ENCODE peak calls at places on chromosomes 3 and 15, in ten cellular contexts. One of them, this sample, is unnamed.

GRCh38 chr15:52379395-52380111 is 83.9 kb upstream of the MYO5C start:
- DNase-seq in NCI-H1417: no peak
- DNase-seq in GM13976: peak; percentile 66
- DNase-seq in fibroblast of mammary gland: no peak
- DNase-seq in uterus: no peak
- DNase-seq in retina: no peak
- DNase-seq in T47D: no peak
- DNase-seq in AG10803: no peak
- DNase-seq in fibroblast of the conjunctiva: no peak
- DNase-seq in pulmonary artery endothelial cell: no peak
- DNase-seq in this sample: no peak

GRCh38 chr3:71211083-71211482 is 372.4 kb downstream of the FOXP1 start:
- DNase-seq in NCI-H1417: no peak
- DNase-seq in GM13976: no peak
- DNase-seq in fibroblast of mammary gland: peak; percentile 22
- DNase-seq in uterus: peak; percentile 29
- DNase-seq in retina: no peak
- DNase-seq in T47D: no peak
- DNase-seq in AG10803: no peak
- DNase-seq in fibroblast of the conjunctiva: no peak
- DNase-seq in pulmonary artery endothelial cell: no peak
- DNase-seq in this sample: no peak

GRCh38 chr3:5022966-5023776 is 43.9 kb downstream of the BHLHE40 start:
- DNase-seq in NCI-H1417: no peak
- DNase-seq in GM13976: no peak
- DNase-seq in fibroblast of mammary gland: peak; percentile 99
- DNase-seq in uterus: peak; percentile 77
- DNase-seq in retina: no peak
- DNase-seq in T47D: no peak
- DNase-seq in AG10803: peak; percentile 98
- DNase-seq in fibroblast of the conjunctiva: peak; percentile 59
- DNase-seq in pulmonary artery endothelial cell: peak; percentile 94
- DNase-seq in this sample: peak; percentile 100

GRCh38 chr3:74106882-74107281 is 482.1 kb upstream of the PDZRN3 start:
- DNase-seq in NCI-H1417: no peak
- DNase-seq in GM13976: no peak
- DNase-seq in fibroblast of mammary gland: no peak
- DNase-seq in uterus: no peak
- DNase-seq in retina: no peak
- DNase-seq in T47D: no peak
- DNase-seq in AG10803: no peak
- DNase-seq in fibroblast of the conjunctiva: peak; percentile 2
- DNase-seq in pulmonary artery endothelial cell: no peak
- DNase-seq in this sample: no peak

GRCh38 chr3:5304789-5305680 is 117.5 kb downstream of the EDEM1 start:
- DNase-seq in NCI-H1417: peak; percentile 12
- DNase-seq in GM13976: peak; percentile 39
- DNase-seq in fibroblast of mammary gland: peak; percentile 56
- DNase-seq in uterus: no peak
- DNase-seq in retina: peak; percentile 69
- DNase-seq in T47D: peak; percentile 43
- DNase-seq in AG10803: peak; percentile 62
- DNase-seq in fibroblast of the conjunctiva: peak; percentile 6
- DNase-seq in pulmonary artery endothelial cell: no peak
- DNase-seq in this sample: no peak

GRCh38 chr15:101712078-101712477 is 12.2 kb downstream of the TARS3 start:
- DNase-seq in NCI-H1417: no peak
- DNase-seq in GM13976: no peak
- DNase-seq in fibroblast of mammary gland: no peak
- DNase-seq in uterus: no peak
- DNase-seq in retina: no peak
- DNase-seq in T47D: no peak
- DNase-seq in AG10803: no peak
- DNase-seq in fibroblast of the conjunctiva: no peak
- DNase-seq in pulmonary artery endothelial cell: no peak
- DNase-seq in this sample: no peak

GRCh38 chr3:127545711-127546457 is 44.6 kb downstream of the TPRA1 start:
- DNase-seq in NCI-H1417: no peak
- DNase-seq in GM13976: no peak
- DNase-seq in fibroblast of mammary gland: no peak
- DNase-seq in uterus: no peak
- DNase-seq in retina: no peak
- DNase-seq in T47D: no peak
- DNase-seq in AG10803: no peak
- DNase-seq in fibroblast of the conjunctiva: no peak
- DNase-seq in pulmonary artery endothelial cell: no peak
- DNase-seq in this sample: no peak

GRCh38 chr3:59235221-59236012 is 185.6 kb upstream of the CFAP20DC start:
- DNase-seq in NCI-H1417: no peak
- DNase-seq in GM13976: peak; percentile 49
- DNase-seq in fibroblast of mammary gland: no peak
- DNase-seq in uterus: no peak
- DNase-seq in retina: no peak
- DNase-seq in T47D: no peak
- DNase-seq in AG10803: no peak
- DNase-seq in fibroblast of the conjunctiva: no peak
- DNase-seq in pulmonary artery endothelial cell: no peak
- DNase-seq in this sample: no peak

GRCh38 chr3:39809181-39809994 is at the start of gene MYRIP:
- DNase-seq in NCI-H1417: peak; percentile 84
- DNase-seq in GM13976: peak; percentile 63
- DNase-seq in fibroblast of mammary gland: no peak
- DNase-seq in uterus: peak; percentile 26
- DNase-seq in retina: no peak
- DNase-seq in T47D: peak; percentile 96
- DNase-seq in AG10803: peak; percentile 1
- DNase-seq in fibroblast of the conjunctiva: no peak
- DNase-seq in pulmonary artery endothelial cell: peak; percentile 22
- DNase-seq in this sample: no peak

GRCh38 chr3:89046661-89047060 is 60.8 kb upstream of the EPHA3 start:
- DNase-seq in NCI-H1417: no peak
- DNase-seq in GM13976: no peak
- DNase-seq in fibroblast of mammary gland: no peak
- DNase-seq in uterus: no peak
- DNase-seq in retina: no peak
- DNase-seq in T47D: no peak
- DNase-seq in AG10803: no peak
- DNase-seq in fibroblast of the conjunctiva: no peak
- DNase-seq in pulmonary artery endothelial cell: no peak
- DNase-seq in this sample: no peak

GRCh38 chr3:9404680-9405079 is 7.3 kb downstream of the SETD5 start:
- DNase-seq in NCI-H1417: peak; percentile 66
- DNase-seq in GM13976: no peak
- DNase-seq in fibroblast of mammary gland: no peak
- DNase-seq in uterus: no peak
- DNase-seq in retina: peak; percentile 42
- DNase-seq in T47D: no peak
- DNase-seq in AG10803: no peak
- DNase-seq in fibroblast of the conjunctiva: no peak
- DNase-seq in pulmonary artery endothelial cell: no peak
- DNase-seq in this sample: no peak

GRCh38 chr3:159994182-159994581 is 5.5 kb downstream of the IL12A start:
- DNase-seq in NCI-H1417: no peak
- DNase-seq in GM13976: no peak
- DNase-seq in fibroblast of mammary gland: no peak
- DNase-seq in uterus: no peak
- DNase-seq in retina: no peak
- DNase-seq in T47D: no peak
- DNase-seq in AG10803: no peak
- DNase-seq in fibroblast of the conjunctiva: no peak
- DNase-seq in pulmonary artery endothelial cell: no peak
- DNase-seq in this sample: peak; percentile 4

GRCh38 chr3:4340077-4340410 is 36.9 kb downstream of the SETMAR start:
- DNase-seq in NCI-H1417: no peak
- DNase-seq in GM13976: no peak
- DNase-seq in fibroblast of mammary gland: no peak
- DNase-seq in uterus: no peak
- DNase-seq in retina: no peak
- DNase-seq in T47D: no peak
- DNase-seq in AG10803: no peak
- DNase-seq in fibroblast of the conjunctiva: no peak
- DNase-seq in pulmonary artery endothelial cell: no peak
- DNase-seq in this sample: no peak

GRCh38 chr15:70071799-70072198 is 25.9 kb downstream of the TLE3 start:
- DNase-seq in NCI-H1417: no peak
- DNase-seq in GM13976: no peak
- DNase-seq in fibroblast of mammary gland: no peak
- DNase-seq in uterus: no peak
- DNase-seq in retina: peak; percentile 77
- DNase-seq in T47D: no peak
- DNase-seq in AG10803: no peak
- DNase-seq in fibroblast of the conjunctiva: no peak
- DNase-seq in pulmonary artery endothelial cell: no peak
- DNase-seq in this sample: no peak

GRCh38 chr3:169764164-169764452 is 752 bp downstream of the TERC start:
- DNase-seq in NCI-H1417: no peak
- DNase-seq in GM13976: peak; percentile 75
- DNase-seq in fibroblast of mammary gland: peak; percentile 60
- DNase-seq in uterus: no peak
- DNase-seq in retina: no peak
- DNase-seq in T47D: no peak
- DNase-seq in AG10803: peak; percentile 52
- DNase-seq in fibroblast of the conjunctiva: peak; percentile 31
- DNase-seq in pulmonary artery endothelial cell: no peak
- DNase-seq in this sample: peak; percentile 52

GRCh38 chr3:128726691-128727031 is 678 bp downstream of the RAB7A start:
- DNase-seq in NCI-H1417: no peak
- DNase-seq in GM13976: no peak
- DNase-seq in fibroblast of mammary gland: peak; percentile 87
- DNase-seq in uterus: peak; percentile 52
- DNase-seq in retina: peak; percentile 65
- DNase-seq in T47D: peak; percentile 51
- DNase-seq in AG10803: peak; percentile 63
- DNase-seq in fibroblast of the conjunctiva: peak; percentile 28
- DNase-seq in pulmonary artery endothelial cell: peak; percentile 13
- DNase-seq in this sample: peak; percentile 63

GRCh38 chr15:20355256-20355868 is 186.2 kb downstream of the GOLGA6L6 start:
- DNase-seq in NCI-H1417: no peak
- DNase-seq in GM13976: peak; percentile 59
- DNase-seq in fibroblast of mammary gland: no peak
- DNase-seq in uterus: peak; percentile 11
- DNase-seq in retina: no peak
- DNase-seq in T47D: no peak
- DNase-seq in AG10803: no peak
- DNase-seq in fibroblast of the conjunctiva: no peak
- DNase-seq in pulmonary artery endothelial cell: no peak
- DNase-seq in this sample: no peak

GRCh38 chr15:43517354-43518072 is at the start of gene MAP1A:
- DNase-seq in NCI-H1417: peak; percentile 28
- DNase-seq in GM13976: peak; percentile 28
- DNase-seq in fibroblast of mammary gland: peak; percentile 54
- DNase-seq in uterus: peak; percentile 68
- DNase-seq in retina: peak; percentile 86
- DNase-seq in T47D: no peak
- DNase-seq in AG10803: peak; percentile 72
- DNase-seq in fibroblast of the conjunctiva: peak; percentile 43
- DNase-seq in pulmonary artery endothelial cell: no peak
- DNase-seq in this sample: peak; percentile 53

GRCh38 chr15:57432141-57432701 is 55.9 kb downstream of the CGNL1 start:
- DNase-seq in NCI-H1417: peak; percentile 30
- DNase-seq in GM13976: no peak
- DNase-seq in fibroblast of mammary gland: no peak
- DNase-seq in uterus: no peak
- DNase-seq in retina: peak; percentile 70
- DNase-seq in T47D: no peak
- DNase-seq in AG10803: peak; percentile 78
- DNase-seq in fibroblast of the conjunctiva: no peak
- DNase-seq in pulmonary artery endothelial cell: peak; percentile 44
- DNase-seq in this sample: peak; percentile 70

GRCh38 chr15:99993262-99993661 is 260.0 kb upstream of the LYSMD4 start:
- DNase-seq in NCI-H1417: no peak
- DNase-seq in GM13976: no peak
- DNase-seq in fibroblast of mammary gland: no peak
- DNase-seq in uterus: peak; percentile 5
- DNase-seq in retina: no peak
- DNase-seq in T47D: no peak
- DNase-seq in AG10803: no peak
- DNase-seq in fibroblast of the conjunctiva: no peak
- DNase-seq in pulmonary artery endothelial cell: no peak
- DNase-seq in this sample: no peak

GRCh38 chr3:187935623-187936156 is 190.4 kb upstream of the BCL6 start:
- DNase-seq in NCI-H1417: no peak
- DNase-seq in GM13976: peak; percentile 75
- DNase-seq in fibroblast of mammary gland: no peak
- DNase-seq in uterus: no peak
- DNase-seq in retina: peak; percentile 16
- DNase-seq in T47D: no peak
- DNase-seq in AG10803: no peak
- DNase-seq in fibroblast of the conjunctiva: no peak
- DNase-seq in pulmonary artery endothelial cell: no peak
- DNase-seq in this sample: no peak

GRCh38 chr15:78654272-78654671 is 13.3 kb upstream of the CHRNB4 start:
- DNase-seq in NCI-H1417: no peak
- DNase-seq in GM13976: no peak
- DNase-seq in fibroblast of mammary gland: no peak
- DNase-seq in uterus: no peak
- DNase-seq in retina: no peak
- DNase-seq in T47D: no peak
- DNase-seq in AG10803: no peak
- DNase-seq in fibroblast of the conjunctiva: no peak
- DNase-seq in pulmonary artery endothelial cell: no peak
- DNase-seq in this sample: no peak

GRCh38 chr15:96014939-96015338 is 315.6 kb upstream of the NR2F2 start:
- DNase-seq in NCI-H1417: no peak
- DNase-seq in GM13976: no peak
- DNase-seq in fibroblast of mammary gland: no peak
- DNase-seq in uterus: no peak
- DNase-seq in retina: no peak
- DNase-seq in T47D: no peak
- DNase-seq in AG10803: no peak
- DNase-seq in fibroblast of the conjunctiva: no peak
- DNase-seq in pulmonary artery endothelial cell: no peak
- DNase-seq in this sample: no peak

GRCh38 chr3:188125076-188125475 is 28.9 kb upstream of the LPP start:
- DNase-seq in NCI-H1417: no peak
- DNase-seq in GM13976: no peak
- DNase-seq in fibroblast of mammary gland: no peak
- DNase-seq in uterus: no peak
- DNase-seq in retina: no peak
- DNase-seq in T47D: no peak
- DNase-seq in AG10803: no peak
- DNase-seq in fibroblast of the conjunctiva: no peak
- DNase-seq in pulmonary artery endothelial cell: no peak
- DNase-seq in this sample: no peak

GRCh38 chr3:149316427-149316826 is 17.0 kb downstream of the TM4SF18 start:
- DNase-seq in NCI-H1417: no peak
- DNase-seq in GM13976: no peak
- DNase-seq in fibroblast of mammary gland: peak; percentile 35
- DNase-seq in uterus: no peak
- DNase-seq in retina: no peak
- DNase-seq in T47D: no peak
- DNase-seq in AG10803: peak; percentile 21
- DNase-seq in fibroblast of the conjunctiva: no peak
- DNase-seq in pulmonary artery endothelial cell: no peak
- DNase-seq in this sample: no peak

GRCh38 chr3:46542801-46543201 is 23.3 kb downstream of the LRRC2 start:
- DNase-seq in NCI-H1417: no peak
- DNase-seq in GM13976: no peak
- DNase-seq in fibroblast of mammary gland: no peak
- DNase-seq in uterus: no peak
- DNase-seq in retina: no peak
- DNase-seq in T47D: no peak
- DNase-seq in AG10803: no peak
- DNase-seq in fibroblast of the conjunctiva: no peak
- DNase-seq in pulmonary artery endothelial cell: no peak
- DNase-seq in this sample: no peak

GRCh38 chr3:10945683-10946287 is 46.8 kb upstream of the SLC6A1 start:
- DNase-seq in NCI-H1417: no peak
- DNase-seq in GM13976: peak; percentile 81
- DNase-seq in fibroblast of mammary gland: peak; percentile 47
- DNase-seq in uterus: peak; percentile 29
- DNase-seq in retina: peak; percentile 87
- DNase-seq in T47D: peak; percentile 30
- DNase-seq in AG10803: peak; percentile 22
- DNase-seq in fibroblast of the conjunctiva: peak; percentile 8
- DNase-seq in pulmonary artery endothelial cell: no peak
- DNase-seq in this sample: no peak

GRCh38 chr3:62035664-62036063 is 337.7 kb downstream of the FEZF2 start:
- DNase-seq in NCI-H1417: no peak
- DNase-seq in GM13976: no peak
- DNase-seq in fibroblast of mammary gland: no peak
- DNase-seq in uterus: no peak
- DNase-seq in retina: no peak
- DNase-seq in T47D: no peak
- DNase-seq in AG10803: no peak
- DNase-seq in fibroblast of the conjunctiva: no peak
- DNase-seq in pulmonary artery endothelial cell: no peak
- DNase-seq in this sample: no peak

This sample was measured in astrocyte.